ENCODE peak calls at places on chromosomes 1 and 21, in five cellular contexts. One of them, this sample, is unnamed.

GRCh38 chr21:45551316-45551715 is 9.1 kb upstream of the SLC19A1 start:
- DNase-seq in SK-N-SH: no peak
- DNase-seq in HCT116: peak
- DNase-seq in HepG2: no peak
- DNase-seq in GM12878: peak
- DNase-seq in this sample: no peak

GRCh38 chr1:193471981-193472380 is 285.6 kb upstream of the B3GALT2 start:
- DNase-seq in SK-N-SH: no peak
- DNase-seq in HCT116: no peak
- DNase-seq in HepG2: no peak
- DNase-seq in GM12878: no peak
- DNase-seq in this sample: no peak

GRCh38 chr1:196501760-196502428 is 106.3 kb downstream of the KCNT2 start:
- DNase-seq in SK-N-SH: no peak
- DNase-seq in HCT116: no peak
- DNase-seq in HepG2: no peak
- DNase-seq in GM12878: no peak
- DNase-seq in this sample: no peak

GRCh38 chr1:31249854-31250253 is 10.2 kb upstream of the NKAIN1 start:
- DNase-seq in SK-N-SH: no peak
- DNase-seq in HCT116: no peak
- DNase-seq in HepG2: no peak
- DNase-seq in GM12878: no peak
- DNase-seq in this sample: no peak

GRCh38 chr1:206021008-206021795 is 2.5 kb downstream of the CTSE start:
- DNase-seq in SK-N-SH: no peak
- DNase-seq in HCT116: no peak
- DNase-seq in HepG2: no peak
- DNase-seq in GM12878: no peak
- DNase-seq in this sample: no peak

GRCh38 chr1:166302919-166303758 is 136.3 kb upstream of the FAM78B start:
- DNase-seq in SK-N-SH: peak
- DNase-seq in HCT116: no peak
- DNase-seq in HepG2: no peak
- DNase-seq in GM12878: peak
- DNase-seq in this sample: no peak

GRCh38 chr1:151372411-151372934 is at the start of gene SELENBP1:
- DNase-seq in SK-N-SH: no peak
- DNase-seq in HCT116: no peak
- DNase-seq in HepG2: peak
- DNase-seq in GM12878: no peak
- DNase-seq in this sample: peak

GRCh38 chr1:27567183-27567526 is 36.8 kb downstream of the AHDC1 start:
- DNase-seq in SK-N-SH: no peak
- DNase-seq in HCT116: no peak
- DNase-seq in HepG2: no peak
- DNase-seq in GM12878: no peak
- DNase-seq in this sample: no peak

GRCh38 chr1:207857447-207857846 is 53.5 kb downstream of the CD34 start:
- DNase-seq in SK-N-SH: no peak
- DNase-seq in HCT116: no peak
- DNase-seq in HepG2: no peak
- DNase-seq in GM12878: no peak
- DNase-seq in this sample: no peak

GRCh38 chr1:50421768-50422674 is 1.2 kb downstream of the DMRTA2 start:
- DNase-seq in SK-N-SH: peak
- DNase-seq in HCT116: no peak
- DNase-seq in HepG2: no peak
- DNase-seq in GM12878: no peak
- DNase-seq in this sample: no peak

GRCh38 chr1:61163794-61164193 is 81.4 kb downstream of the NFIA start:
- DNase-seq in SK-N-SH: no peak
- DNase-seq in HCT116: no peak
- DNase-seq in HepG2: no peak
- DNase-seq in GM12878: no peak
- DNase-seq in this sample: no peak

GRCh38 chr1:169486281-169486904 is 649 bp upstream of the SLC19A2 start:
- DNase-seq in SK-N-SH: no peak
- DNase-seq in HCT116: no peak
- DNase-seq in HepG2: no peak
- DNase-seq in GM12878: no peak
- DNase-seq in this sample: no peak

GRCh38 chr1:30548294-30548693 is 175.1 kb downstream of the MATN1 start:
- DNase-seq in SK-N-SH: no peak
- DNase-seq in HCT116: no peak
- DNase-seq in HepG2: no peak
- DNase-seq in GM12878: no peak
- DNase-seq in this sample: no peak

GRCh38 chr1:225908773-225909172 is 15.3 kb downstream of the PYCR2 start:
- DNase-seq in SK-N-SH: no peak
- DNase-seq in HCT116: no peak
- DNase-seq in HepG2: no peak
- DNase-seq in GM12878: no peak
- DNase-seq in this sample: peak

GRCh38 chr1:178451529-178451928 is 45.2 kb downstream of the CLEC20A start:
- DNase-seq in SK-N-SH: no peak
- DNase-seq in HCT116: no peak
- DNase-seq in HepG2: no peak
- DNase-seq in GM12878: no peak
- DNase-seq in this sample: no peak

GRCh38 chr1:221823566-221823965 is 81.7 kb upstream of the DUSP10 start:
- DNase-seq in SK-N-SH: no peak
- DNase-seq in HCT116: no peak
- DNase-seq in HepG2: no peak
- DNase-seq in GM12878: no peak
- DNase-seq in this sample: no peak

GRCh38 chr1:934991-935750 is 11.4 kb downstream of the SAMD11 start:
- DNase-seq in SK-N-SH: no peak
- DNase-seq in HCT116: no peak
- DNase-seq in HepG2: no peak
- DNase-seq in GM12878: no peak
- DNase-seq in this sample: no peak

DNA sequence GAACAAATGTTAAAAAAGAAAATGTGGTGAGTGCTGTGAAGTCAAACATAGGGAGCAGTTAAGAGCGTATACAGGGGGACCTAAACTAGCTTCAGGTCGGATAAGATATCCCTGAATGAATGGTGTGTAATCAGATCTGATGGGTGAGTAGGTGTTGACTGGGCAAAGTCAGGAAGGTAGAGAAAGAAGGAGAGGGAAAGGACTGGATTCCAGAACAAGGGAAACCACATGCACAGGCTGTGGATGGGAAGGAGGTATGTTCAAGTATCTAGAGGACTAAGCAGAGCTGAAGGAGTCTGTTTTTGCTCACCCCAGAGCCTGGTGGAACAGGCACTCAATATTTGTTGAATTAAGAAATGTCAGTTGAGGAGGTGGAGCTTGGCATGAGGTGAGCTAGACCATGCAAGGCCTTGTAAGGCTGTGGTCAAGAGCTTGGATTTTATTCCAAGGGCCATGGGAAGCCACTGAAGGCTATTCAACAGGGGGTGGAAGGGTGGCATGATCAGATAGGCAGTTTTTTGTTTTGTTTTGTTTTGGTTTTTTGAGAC is 27.4 kb downstream of the MAP7D1 start:
- DNase-seq in SK-N-SH: no peak
- DNase-seq in HCT116: no peak
- DNase-seq in HepG2: no peak
- DNase-seq in GM12878: no peak
- DNase-seq in this sample: no peak
- TF ChIP-seq ZBTB33 in SK-N-SH: no peak
- TF ChIP-seq ZBTB33 in HCT116: no peak
- TF ChIP-seq ZBTB33 in HepG2: no peak
- TF ChIP-seq ZBTB33 in GM12878: no peak
- TF ChIP-seq ZBTB33 in this sample: no peak

DNA sequence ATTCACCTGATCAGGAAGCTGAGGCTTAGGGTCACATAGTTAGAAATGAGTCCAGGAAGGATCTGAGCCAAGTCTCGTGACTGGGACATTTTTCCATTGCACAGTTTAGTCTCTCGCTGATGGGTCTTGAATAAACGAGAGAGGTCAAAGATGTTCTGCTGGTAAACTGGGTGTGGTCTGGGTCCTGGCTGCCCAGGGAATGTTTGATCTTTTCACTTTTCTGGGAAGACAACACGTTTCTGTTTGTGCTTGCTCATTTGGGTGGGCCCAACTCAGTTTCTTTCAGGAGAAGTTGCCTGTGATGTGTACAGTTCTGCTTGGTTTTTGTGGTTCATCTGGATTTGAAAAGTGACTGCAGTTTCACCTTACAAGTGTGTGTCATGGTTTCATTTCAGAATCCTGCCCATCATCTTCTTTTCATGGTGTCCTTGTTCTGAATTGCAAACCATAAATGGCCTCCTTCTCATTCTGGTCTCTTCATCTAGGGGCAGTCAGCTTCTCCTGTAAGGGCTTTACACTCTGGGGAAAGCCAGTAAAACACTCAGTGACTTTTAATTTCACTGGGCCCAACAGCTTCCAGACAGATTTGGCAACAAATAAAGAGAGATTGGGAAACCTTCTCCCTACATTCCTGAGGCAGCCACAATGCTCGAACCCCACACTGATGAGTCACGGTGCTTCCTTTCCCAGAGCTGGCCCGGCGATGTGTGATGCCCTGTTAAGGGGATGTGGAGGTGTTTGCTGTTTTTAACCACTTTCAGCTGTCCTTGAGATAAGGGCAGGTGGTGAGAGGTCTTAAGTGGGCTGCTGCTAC is 7.2 kb upstream of the TACSTD2 start:
- DNase-seq in SK-N-SH: no peak
- DNase-seq in HCT116: peak
- DNase-seq in HepG2: peak
- DNase-seq in GM12878: no peak
- DNase-seq in this sample: peak
- TF ChIP-seq REST in SK-N-SH: peak
- TF ChIP-seq REST in HCT116: no peak
- TF ChIP-seq REST in HepG2: no peak
- TF ChIP-seq REST in GM12878: no peak
- TF ChIP-seq REST in this sample: no peak

DNA sequence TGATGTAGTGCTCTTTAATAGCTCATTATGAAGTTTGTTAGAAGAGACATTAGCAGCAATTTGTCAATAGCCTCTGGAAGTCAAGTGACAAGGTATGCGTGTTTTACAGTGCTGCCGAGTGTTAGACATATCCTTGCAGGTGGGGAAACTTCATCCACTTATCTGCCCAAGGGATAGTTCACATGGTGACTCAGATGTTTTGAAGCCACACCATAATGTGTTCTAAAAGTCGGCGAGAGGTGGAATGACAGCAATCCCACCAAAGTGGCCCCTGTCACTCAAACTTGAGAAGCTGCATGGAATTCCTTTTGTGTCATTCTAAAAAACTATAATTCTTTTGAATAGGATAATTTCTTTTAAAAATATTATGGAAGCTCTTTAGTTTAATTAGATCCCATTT is 98.1 kb downstream of the RUNX1 start:
- DNase-seq in SK-N-SH: no peak
- DNase-seq in HCT116: no peak
- DNase-seq in HepG2: no peak
- DNase-seq in GM12878: no peak
- DNase-seq in this sample: peak
- TF ChIP-seq ZBTB33 in SK-N-SH: no peak
- TF ChIP-seq ZBTB33 in HCT116: no peak
- TF ChIP-seq ZBTB33 in HepG2: no peak
- TF ChIP-seq ZBTB33 in GM12878: no peak
- TF ChIP-seq ZBTB33 in this sample: no peak

GRCh38 chr1:183956559-183957188 is 80.9 kb downstream of the COLGALT2 start:
- DNase-seq in SK-N-SH: no peak
- DNase-seq in HCT116: peak
- DNase-seq in HepG2: no peak
- DNase-seq in GM12878: peak
- DNase-seq in this sample: no peak

GRCh38 chr1:183957216-183957830 is 80.2 kb downstream of the COLGALT2 start:
- DNase-seq in SK-N-SH: no peak
- DNase-seq in HCT116: no peak
- DNase-seq in HepG2: no peak
- DNase-seq in GM12878: no peak
- DNase-seq in this sample: no peak

GRCh38 chr1:183958958-183959357 is 78.6 kb downstream of the COLGALT2 start:
- DNase-seq in SK-N-SH: no peak
- DNase-seq in HCT116: no peak
- DNase-seq in HepG2: no peak
- DNase-seq in GM12878: no peak
- DNase-seq in this sample: no peak

GRCh38 chr1:183962903-183963302 is 74.6 kb downstream of the COLGALT2 start:
- DNase-seq in SK-N-SH: no peak
- DNase-seq in HCT116: no peak
- DNase-seq in HepG2: no peak
- DNase-seq in GM12878: no peak
- DNase-seq in this sample: no peak

DNA sequence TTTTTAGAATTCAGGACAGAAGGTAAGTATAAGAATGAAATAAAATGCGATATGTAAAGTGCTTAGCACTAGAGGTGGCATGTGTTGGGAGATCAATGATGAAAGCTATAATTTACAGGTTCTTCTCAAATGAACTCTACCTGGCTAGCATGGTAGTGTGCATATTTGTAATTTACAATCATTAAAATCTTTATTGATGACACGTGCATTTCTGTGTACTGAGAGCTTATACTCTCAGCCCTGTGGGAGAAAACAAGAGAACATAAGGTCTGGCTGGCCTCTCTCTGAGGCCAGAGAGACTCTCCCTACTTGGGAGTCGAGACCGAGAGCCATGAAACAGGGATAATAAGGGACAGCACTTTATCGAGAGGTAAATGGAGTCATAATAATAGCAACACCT is 76.4 kb downstream of the COLGALT2 start:
- DNase-seq in SK-N-SH: no peak
- DNase-seq in HCT116: no peak
- DNase-seq in HepG2: no peak
- DNase-seq in GM12878: no peak
- DNase-seq in this sample: no peak
- TF ChIP-seq REST in SK-N-SH: no peak
- TF ChIP-seq REST in HCT116: no peak
- TF ChIP-seq REST in HepG2: no peak
- TF ChIP-seq REST in GM12878: no peak
- TF ChIP-seq REST in this sample: no peak

DNA sequence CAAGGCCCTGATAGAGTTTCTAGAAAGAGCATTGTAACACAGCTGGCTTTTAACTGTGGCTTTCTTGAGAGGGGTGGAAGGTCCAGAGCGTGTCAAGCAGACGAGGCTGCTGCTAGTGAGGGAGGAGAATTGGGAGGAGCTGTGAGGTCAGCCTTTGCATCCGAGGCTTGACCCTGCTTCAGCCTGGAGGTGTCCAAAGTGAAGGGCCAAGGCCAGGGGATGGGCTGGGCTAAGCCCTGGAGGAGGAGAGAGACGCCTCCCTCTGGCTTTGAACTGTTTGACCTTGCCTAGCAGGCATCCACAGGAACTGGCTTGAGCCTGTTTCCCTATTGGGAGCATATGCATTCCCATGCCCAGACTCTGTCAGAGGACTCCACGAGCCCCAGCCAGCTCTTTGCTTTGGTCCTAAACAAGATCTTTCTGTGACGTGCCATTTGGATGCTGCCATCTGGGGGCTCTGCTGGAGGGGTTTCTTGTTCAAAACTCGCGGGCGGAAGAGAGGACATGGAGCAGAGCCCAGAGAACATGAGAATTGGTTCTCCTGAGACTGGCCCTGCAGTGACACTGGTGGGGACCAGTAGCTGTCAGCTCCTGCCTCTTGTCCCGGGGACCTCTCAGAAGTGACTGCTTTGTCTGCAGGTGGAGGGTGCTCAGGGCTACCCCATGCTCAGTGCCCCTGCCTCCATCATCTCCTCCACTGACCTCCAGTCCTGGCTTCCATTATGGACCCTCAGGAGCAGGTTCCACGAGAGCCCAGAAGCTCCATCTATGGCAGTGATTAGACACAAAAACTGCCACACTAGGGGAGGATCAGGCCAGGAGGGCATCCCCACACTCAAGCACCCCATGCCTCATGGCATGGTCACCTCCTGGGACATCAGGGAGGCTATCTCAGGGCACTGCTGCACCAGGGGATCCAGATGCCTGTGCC is 5.6 kb downstream of the ACTRT2 start:
- DNase-seq in SK-N-SH: no peak
- DNase-seq in HCT116: no peak
- DNase-seq in HepG2: no peak
- DNase-seq in GM12878: no peak
- DNase-seq in this sample: no peak
- TF ChIP-seq ZBTB33 in SK-N-SH: no peak
- TF ChIP-seq ZBTB33 in HCT116: no peak
- TF ChIP-seq ZBTB33 in HepG2: no peak
- TF ChIP-seq ZBTB33 in GM12878: no peak
- TF ChIP-seq ZBTB33 in this sample: no peak